ENCODE peak calls at places on chromosomes 12 and 14, in nine cellular contexts. One of them, this sample, is unnamed.

GRCh38 chr12:105226219-105226618 is 9.8 kb downstream of the APPL2 start:
- DNase-seq in AG09319: peak
- DNase-seq in astrocyte of the spinal cord: peak
- DNase-seq in GM23338: peak
- DNase-seq in amygdala: peak
- DNase-seq in ELR: peak
- DNase-seq in naive thymus-derived CD4-positive, alpha-beta T cell: no peak
- DNase-seq in lower lobe of right lung: no peak
- DNase-seq in KBM-7: peak
- DNase-seq in this sample: no peak

GRCh38 chr14:35277179-35277578 is 15.0 kb upstream of the PSMA6 start:
- DNase-seq in ELR: no peak
- DNase-seq in AG09319: no peak
- DNase-seq in naive thymus-derived CD4-positive, alpha-beta T cell: no peak
- DNase-seq in astrocyte of the spinal cord: no peak
- DNase-seq in GM23338: peak
- DNase-seq in KBM-7: no peak
- DNase-seq in amygdala: no peak
- DNase-seq in lower lobe of right lung: no peak
- DNase-seq in this sample: peak

GRCh38 chr14:24979725-24980239 is 70.2 kb downstream of the STXBP6 start:
- DNase-seq in KBM-7: no peak
- DNase-seq in amygdala: no peak
- DNase-seq in naive thymus-derived CD4-positive, alpha-beta T cell: no peak
- DNase-seq in lower lobe of right lung: no peak
- DNase-seq in astrocyte of the spinal cord: no peak
- DNase-seq in GM23338: no peak
- DNase-seq in ELR: no peak
- DNase-seq in AG09319: no peak
- DNase-seq in this sample: no peak

GRCh38 chr12:117152793-117153775 is 37.2 kb downstream of the FBXO21 start:
- DNase-seq in lower lobe of right lung: no peak
- DNase-seq in KBM-7: no peak
- DNase-seq in ELR: no peak
- DNase-seq in amygdala: no peak
- DNase-seq in GM23338: no peak
- DNase-seq in astrocyte of the spinal cord: no peak
- DNase-seq in naive thymus-derived CD4-positive, alpha-beta T cell: no peak
- DNase-seq in AG09319: no peak
- DNase-seq in this sample: no peak

GRCh38 chr12:88056571-88056970 is 27.4 kb upstream of the C12orf50 start:
- DNase-seq in GM23338: no peak
- DNase-seq in astrocyte of the spinal cord: no peak
- DNase-seq in KBM-7: no peak
- DNase-seq in amygdala: no peak
- DNase-seq in lower lobe of right lung: no peak
- DNase-seq in AG09319: no peak
- DNase-seq in ELR: no peak
- DNase-seq in naive thymus-derived CD4-positive, alpha-beta T cell: no peak
- DNase-seq in this sample: no peak

GRCh38 chr14:96104469-96105057 is 65.4 kb downstream of the C14orf132 start:
- DNase-seq in lower lobe of right lung: peak
- DNase-seq in AG09319: peak
- DNase-seq in ELR: peak
- DNase-seq in GM23338: no peak
- DNase-seq in astrocyte of the spinal cord: peak
- DNase-seq in KBM-7: no peak
- DNase-seq in naive thymus-derived CD4-positive, alpha-beta T cell: no peak
- DNase-seq in amygdala: no peak
- DNase-seq in this sample: peak

GRCh38 chr12:89618113-89618862 is 90.3 kb downstream of the ATP2B1 start:
- DNase-seq in AG09319: no peak
- DNase-seq in naive thymus-derived CD4-positive, alpha-beta T cell: no peak
- DNase-seq in ELR: peak
- DNase-seq in lower lobe of right lung: no peak
- DNase-seq in astrocyte of the spinal cord: no peak
- DNase-seq in KBM-7: no peak
- DNase-seq in GM23338: no peak
- DNase-seq in amygdala: no peak
- DNase-seq in this sample: no peak

GRCh38 chr12:58388261-58388660 is 446.9 kb downstream of the ATP23 start:
- DNase-seq in KBM-7: no peak
- DNase-seq in naive thymus-derived CD4-positive, alpha-beta T cell: no peak
- DNase-seq in amygdala: no peak
- DNase-seq in ELR: peak
- DNase-seq in AG09319: no peak
- DNase-seq in lower lobe of right lung: no peak
- DNase-seq in astrocyte of the spinal cord: no peak
- DNase-seq in GM23338: no peak
- DNase-seq in this sample: no peak

GRCh38 chr14:100590726-100591452 is 3.7 kb upstream of the BEGAIN start:
- DNase-seq in GM23338: no peak
- DNase-seq in astrocyte of the spinal cord: no peak
- DNase-seq in KBM-7: no peak
- DNase-seq in naive thymus-derived CD4-positive, alpha-beta T cell: no peak
- DNase-seq in AG09319: no peak
- DNase-seq in lower lobe of right lung: peak
- DNase-seq in ELR: no peak
- DNase-seq in amygdala: no peak
- DNase-seq in this sample: no peak

GRCh38 chr12:81015510-81015909 is 62.4 kb upstream of the ACSS3 start:
- DNase-seq in naive thymus-derived CD4-positive, alpha-beta T cell: no peak
- DNase-seq in ELR: no peak
- DNase-seq in lower lobe of right lung: no peak
- DNase-seq in astrocyte of the spinal cord: no peak
- DNase-seq in amygdala: no peak
- DNase-seq in GM23338: no peak
- DNase-seq in KBM-7: no peak
- DNase-seq in AG09319: no peak
- DNase-seq in this sample: peak

GRCh38 chr14:101817511-101818001 is 56.0 kb downstream of the PPP2R5C start:
- DNase-seq in naive thymus-derived CD4-positive, alpha-beta T cell: no peak
- DNase-seq in lower lobe of right lung: no peak
- DNase-seq in astrocyte of the spinal cord: no peak
- DNase-seq in amygdala: no peak
- DNase-seq in KBM-7: no peak
- DNase-seq in GM23338: no peak
- DNase-seq in AG09319: no peak
- DNase-seq in ELR: no peak
- DNase-seq in this sample: no peak

GRCh38 chr14:81772391-81772790 is 238.7 kb upstream of the SEL1L start:
- DNase-seq in GM23338: no peak
- DNase-seq in ELR: no peak
- DNase-seq in astrocyte of the spinal cord: no peak
- DNase-seq in lower lobe of right lung: no peak
- DNase-seq in amygdala: no peak
- DNase-seq in KBM-7: no peak
- DNase-seq in AG09319: no peak
- DNase-seq in naive thymus-derived CD4-positive, alpha-beta T cell: no peak
- DNase-seq in this sample: no peak

GRCh38 chr12:118120579-118121363 is 15.2 kb upstream of the PEBP1 start:
- DNase-seq in amygdala: peak
- DNase-seq in KBM-7: peak
- DNase-seq in GM23338: peak
- DNase-seq in naive thymus-derived CD4-positive, alpha-beta T cell: peak
- DNase-seq in astrocyte of the spinal cord: peak
- DNase-seq in lower lobe of right lung: peak
- DNase-seq in AG09319: no peak
- DNase-seq in ELR: peak
- DNase-seq in this sample: peak

GRCh38 chr12:11685261-11685660 is 35.8 kb downstream of the ETV6 start:
- DNase-seq in amygdala: no peak
- DNase-seq in naive thymus-derived CD4-positive, alpha-beta T cell: no peak
- DNase-seq in lower lobe of right lung: no peak
- DNase-seq in KBM-7: peak
- DNase-seq in ELR: no peak
- DNase-seq in AG09319: no peak
- DNase-seq in GM23338: no peak
- DNase-seq in astrocyte of the spinal cord: no peak
- DNase-seq in this sample: no peak

GRCh38 chr12:7017870-7018349 is 366 bp downstream of the LPCAT3 start:
- DNase-seq in GM23338: no peak
- DNase-seq in KBM-7: no peak
- DNase-seq in naive thymus-derived CD4-positive, alpha-beta T cell: no peak
- DNase-seq in amygdala: no peak
- DNase-seq in ELR: no peak
- DNase-seq in astrocyte of the spinal cord: no peak
- DNase-seq in lower lobe of right lung: no peak
- DNase-seq in AG09319: no peak
- DNase-seq in this sample: peak

This sample was measured in DMS53.